ENCODE peak calls at places on chromosome 6, in eight cellular contexts. K is ecto neural progenitor cell; I is EL; Z is C1 segment of cervical spinal cord; N is activated CD4-positive, alpha-beta T cell treated with anti-CD3 and anti-CD28 coated beads for 1 hour; F is ascending aorta; V is stimulated activated CD8-positive, alpha-beta memory T cell treated with anti-CD3 and anti-CD28 coated beads, Interleukin-12 subunit alpha, Interleukin-12 subunit beta, amount 100 ng/mL, for 1 hour; A is immature natural killer cell. S is an unnamed sample.

GRCh38 chr6:28567506-28567905 is 41.8 kb downstream of the GPX5 start:
- DNase-seq in K (no peak), I (no peak), Z (no peak), N (no peak), F (no peak), V (no peak), A (no peak), S (no peak)

GRCh38 chr6:98641929-98642328 is 192.4 kb upstream of the POU3F2 start:
- DNase-seq in K (peak; percentile 56), I (peak; percentile 6), Z (peak; percentile 55), N (no peak), F (no peak), V (no peak), A (no peak), S (no peak)

GRCh38 chr6:35365599-35366596 is 23.5 kb downstream of the PPARD start:
- DNase-seq in K (no peak), I (no peak), Z (no peak), N (no peak), F (no peak), V (no peak), A (no peak), S (no peak)

GRCh38 chr6:41504526-41505021 is 41.6 kb upstream of the FOXP4 start:
- DNase-seq in K (no peak), I (peak; percentile 41), Z (no peak), N (no peak), F (no peak), V (no peak), A (no peak), S (no peak)

GRCh38 chr6:130598021-130598989 is 228.9 kb upstream of the SMLR1 start:
- DNase-seq in K (no peak), I (peak; percentile 54), Z (no peak), N (no peak), F (no peak), V (no peak), A (no peak), S (no peak)

GRCh38 chr6:169654590-169655391 is 47.0 kb downstream of the WDR27 start:
- DNase-seq in K (no peak), I (peak; percentile 68), Z (peak; percentile 63), N (peak; percentile 50), F (no peak), V (peak; percentile 36), A (peak; percentile 79), S (peak; percentile 53)

GRCh38 chr6:168122011-168122410 is 43.0 kb upstream of the FRMD1 start:
- DNase-seq in K (peak; percentile 29), I (no peak), Z (no peak), N (no peak), F (no peak), V (no peak), A (no peak), S (no peak)

GRCh38 chr6:155706341-155706740 is 250.7 kb upstream of the NOX3 start:
- DNase-seq in K (no peak), I (no peak), Z (no peak), N (no peak), F (no peak), V (no peak), A (no peak), S (no peak)

GRCh38 chr6:104256547-104257144 is 603.1 kb downstream of the HACE1 start:
- DNase-seq in K (no peak), I (no peak), Z (no peak), N (no peak), F (no peak), V (no peak), A (no peak), S (no peak)

GRCh38 chr6:104186836-104187235 is 672.9 kb downstream of the HACE1 start:
- DNase-seq in K (no peak), I (no peak), Z (no peak), N (no peak), F (no peak), V (no peak), A (no peak), S (no peak)

GRCh38 chr6:46997646-46998045 is 44.5 kb downstream of the ADGRF1 start:
- DNase-seq in K (no peak), I (no peak), Z (no peak), N (no peak), F (no peak), V (no peak), A (no peak), S (no peak)

GRCh38 chr6:77880501-77880900 is 227.7 kb downstream of the MEI4 start:
- DNase-seq in K (no peak), I (peak; percentile 37), Z (no peak), N (no peak), F (no peak), V (no peak), A (no peak), S (no peak)

GRCh38 chr6:46876126-46876525 is 45.6 kb downstream of the ADGRF5 start:
- DNase-seq in K (no peak), I (peak; percentile 85), Z (no peak), N (no peak), F (no peak), V (no peak), A (no peak), S (no peak)

GRCh38 chr6:112936476-112936875 is 589.3 kb downstream of the RFPL4B start:
- DNase-seq in K (no peak), I (peak; percentile 52), Z (no peak), N (no peak), F (no peak), V (no peak), A (no peak), S (no peak)

GRCh38 chr6:109816452-109817374 is 125.6 kb downstream of the FIG4 start:
- DNase-seq in K (no peak), I (no peak), Z (no peak), N (no peak), F (no peak), V (no peak), A (no peak), S (no peak)

GRCh38 chr6:683742-684440 is 9.0 kb downstream of the EXOC2 start:
- DNase-seq in K (peak; percentile 80), I (peak; percentile 83), Z (no peak), N (no peak), F (no peak), V (no peak), A (no peak), S (no peak)

GRCh38 chr6:132357120-132357519 is 44.2 kb downstream of the MOXD1 start:
- DNase-seq in K (no peak), I (peak; percentile 40), Z (no peak), N (no peak), F (no peak), V (no peak), A (no peak), S (no peak)

GRCh38 chr6:20034408-20034769 is 177.9 kb downstream of the MBOAT1 start:
- DNase-seq in K (no peak), I (no peak), Z (no peak), N (no peak), F (no peak), V (no peak), A (no peak), S (no peak)

GRCh38 chr6:56361812-56362211 is 114.4 kb upstream of the COL21A1 start:
- DNase-seq in K (no peak), I (no peak), Z (no peak), N (no peak), F (no peak), V (no peak), A (no peak), S (no peak)

GRCh38 chr6:156686429-156686939 is 90.7 kb upstream of the ARID1B start:
- DNase-seq in K (peak; percentile 68), I (no peak), Z (peak; percentile 80), N (peak; percentile 10), F (no peak), V (peak; percentile 9), A (peak; percentile 36), S (peak; percentile 15)

GRCh38 chr6:35017461-35018183 is 123.5 kb downstream of the TCP11 start:
- DNase-seq in K (no peak), I (no peak), Z (no peak), N (no peak), F (no peak), V (no peak), A (no peak), S (no peak)

GRCh38 chr6:166417285-166417691 is 34.5 kb upstream of the MPC1 start:
- DNase-seq in K (no peak), I (no peak), Z (no peak), N (peak; percentile 34), F (no peak), V (no peak), A (peak; percentile 83), S (peak; percentile 32)

GRCh38 chr6:47132724-47133123 is 90.6 kb upstream of the ADGRF1 start:
- DNase-seq in K (no peak), I (no peak), Z (no peak), N (no peak), F (no peak), V (no peak), A (no peak), S (no peak)

GRCh38 chr6:36098920-36099647 is 31.2 kb upstream of the MAPK13 start:
- DNase-seq in K (no peak), I (no peak), Z (no peak), N (no peak), F (no peak), V (no peak), A (peak; percentile 58), S (no peak)

GRCh38 chr6:127188752-127189151 is 70.3 kb downstream of the RSPO3 start:
- DNase-seq in K (no peak), I (no peak), Z (no peak), N (no peak), F (no peak), V (no peak), A (no peak), S (no peak)

S was measured in activated T-helper 1 cell treated with Interleukin-2 at 50 U/mL for 16 hours.